ENCODE peak calls at places on chromosomes 7 and 10, in eight cellular contexts. R is K562, Y is ovary, P is stomach, C is suprapubic skin, U is transverse colon, O is A549, H is H1. M is an unnamed sample.

GRCh38 chr7:143392875-143393266 is 11.7 kb downstream of the ZYX start:
- DNase-seq in H (no peak), C (no peak), R (no peak), P (no peak), Y (no peak), O (no peak), U (no peak), M (no peak)

GRCh38 chr10:119398996-119399395 is 143.5 kb downstream of the RGS10 start:
- DNase-seq in U (no peak), P (no peak), O (no peak), Y (no peak), H (no peak), R (no peak), C (no peak), M (no peak)

GRCh38 chr10:69636273-69636575 is 6.2 kb downstream of the FAM241B start:
- DNase-seq in O (no peak), U (no peak), H (no peak), Y (no peak), R (no peak), P (no peak), C (peak), M (no peak)

GRCh38 chr10:113704637-113705343 is 25.1 kb downstream of the CASP7 start:
- DNase-seq in Y (no peak), C (no peak), O (peak), P (no peak), U (no peak), H (no peak), R (peak), M (no peak)

GRCh38 chr7:138350103-138350700 is 109.9 kb upstream of the TRIM24 start:
- DNase-seq in C (no peak), Y (no peak), U (no peak), O (no peak), R (no peak), P (no peak), H (no peak), M (no peak)

GRCh38 chr10:14383266-14383665 is 52.5 kb upstream of the FRMD4A start:
- DNase-seq in P (no peak), U (no peak), Y (no peak), C (no peak), H (no peak), O (no peak), R (no peak), M (no peak)

GRCh38 chr7:18421297-18422004 is 74.1 kb upstream of the HDAC9 start:
- DNase-seq in H (no peak), R (no peak), U (no peak), Y (no peak), P (no peak), C (no peak), O (no peak), M (no peak)

GRCh38 chr10:66591865-66592264 is 334.0 kb upstream of the LRRTM3 start:
- DNase-seq in U (no peak), P (no peak), O (no peak), Y (no peak), H (no peak), C (no peak), R (no peak), M (no peak)

GRCh38 chr10:112826018-112826697 is 123.9 kb upstream of the TCF7L2 start:
- DNase-seq in O (no peak), P (no peak), U (no peak), Y (no peak), R (no peak), C (no peak), H (no peak), M (no peak)

GRCh38 chr7:151599401-151600227 is 79.9 kb upstream of the RHEB start:
- DNase-seq in H (no peak), U (peak), C (peak), Y (peak), R (no peak), P (no peak), O (peak), M (peak)

GRCh38 chr10:48458662-48459048 is 146.2 kb downstream of the ARHGAP22 start:
- DNase-seq in R (no peak), O (no peak), C (peak), P (no peak), Y (no peak), H (no peak), U (no peak), M (no peak)

GRCh38 chr10:100172349-100172748 is 13.5 kb downstream of the ERLIN1 start:
- DNase-seq in H (no peak), C (no peak), O (no peak), U (no peak), P (no peak), Y (no peak), R (no peak), M (no peak)

GRCh38 chr10:12500406-12501303 is 151.3 kb downstream of the CAMK1D start:
- DNase-seq in P (peak), C (peak), O (no peak), R (no peak), U (no peak), Y (peak), H (no peak), M (no peak)

GRCh38 chr7:106178593-106179134 is 66.6 kb upstream of the SYPL1 start:
- DNase-seq in H (no peak), U (no peak), Y (no peak), R (no peak), O (peak), C (no peak), P (peak), M (no peak)

GRCh38 chr7:3399858-3400257 is 98.8 kb downstream of the SDK1 start:
- DNase-seq in H (peak), Y (no peak), P (no peak), O (peak), U (no peak), R (no peak), C (no peak), M (no peak)

GRCh38 chr7:120876922-120877321 is 19.0 kb upstream of the TSPAN12 start:
- DNase-seq in O (no peak), R (no peak), P (no peak), H (no peak), Y (no peak), U (no peak), C (no peak), M (no peak)

GRCh38 chr7:47715631-47716068 is 133.7 kb upstream of the TNS3 start:
- DNase-seq in P (no peak), H (no peak), U (no peak), O (no peak), Y (no peak), C (no peak), R (no peak), M (no peak)

GRCh38 chr10:92354587-92354986 is 63.6 kb downstream of the MARCHF5 start:
- DNase-seq in H (no peak), R (no peak), P (no peak), C (no peak), O (no peak), Y (no peak), U (no peak), M (no peak)

GRCh38 chr10:23099816-23100215 is 4.4 kb downstream of the MSRB2 start:
- DNase-seq in U (no peak), R (no peak), O (no peak), H (no peak), Y (no peak), P (no peak), C (no peak), M (no peak)

GRCh38 chr7:129298268-129298893 is 73.6 kb downstream of the AHCYL2 start:
- DNase-seq in U (peak), C (no peak), R (peak), H (no peak), O (peak), P (peak), Y (peak), M (peak)

GRCh38 chr10:87598700-87599099 is 61.0 kb upstream of the PAPSS2 start:
- DNase-seq in P (no peak), H (no peak), O (no peak), R (no peak), U (no peak), C (no peak), Y (no peak), M (no peak)

GRCh38 chr7:114663502-114663901 is 248.9 kb downstream of the FOXP2 start:
- DNase-seq in Y (no peak), R (no peak), O (peak), C (no peak), U (peak), P (no peak), H (no peak), M (no peak)

GRCh38 chr10:44982114-44982460 is 3.5 kb upstream of the DEPP1 start:
- DNase-seq in R (no peak), U (no peak), O (no peak), C (peak), H (no peak), Y (peak), P (no peak), M (no peak)

GRCh38 chr7:133364959-133365680 is 112.2 kb downstream of the EXOC4 start:
- DNase-seq in U (no peak), Y (no peak), H (no peak), C (no peak), P (no peak), R (no peak), O (no peak), M (no peak)

GRCh38 chr7:92714767-92715166 is 121.6 kb downstream of the CDK6 start:
- DNase-seq in U (no peak), Y (no peak), C (no peak), P (no peak), H (no peak), O (no peak), R (no peak), M (no peak)

GRCh38 chr10:30639946-30640786 is 10.6 kb upstream of the LYZL2 start:
- DNase-seq in U (no peak), O (peak), Y (no peak), H (no peak), P (no peak), C (no peak), R (peak), M (no peak)

GRCh38 chr10:80171248-80171660 is 34.1 kb downstream of the ANXA11 start:
- DNase-seq in P (peak), Y (no peak), C (no peak), U (peak), O (no peak), R (no peak), H (no peak), M (no peak)

GRCh38 chr10:48517911-48518321 is 87.0 kb downstream of the ARHGAP22 start:
- DNase-seq in U (no peak), P (peak), H (no peak), O (no peak), Y (no peak), R (no peak), C (no peak), M (no peak)

GRCh38 chr10:68087338-68088029 is 12.4 kb upstream of the HERC4 start:
- DNase-seq in C (no peak), P (no peak), H (no peak), Y (no peak), U (no peak), R (no peak), O (peak), M (no peak)

GRCh38 chr10:127737563-127738511 is 852 bp downstream of the FOXI2 start:
- DNase-seq in P (no peak), O (no peak), U (no peak), C (no peak), Y (no peak), R (no peak), H (no peak), M (no peak)

GRCh38 chr7:150378115-150378852 is 846 bp upstream of the ZNF775 start:
- DNase-seq in H (peak), U (peak), C (no peak), Y (peak), P (peak), O (peak), R (peak), M (no peak)

GRCh38 chr10:69876286-69876685 is 74.6 kb downstream of the COL13A1 start:
- DNase-seq in Y (no peak), O (no peak), U (no peak), P (no peak), H (no peak), R (no peak), C (no peak), M (no peak)

GRCh38 chr7:107854454-107854853 is 36.5 kb upstream of the DLD start:
- DNase-seq in R (no peak), Y (no peak), H (no peak), C (no peak), O (no peak), U (no peak), P (no peak), M (no peak)

GRCh38 chr7:98434087-98434486 is 33.2 kb upstream of the BAIAP2L1 start:
- DNase-seq in O (no peak), P (no peak), C (no peak), H (no peak), Y (no peak), R (no peak), U (no peak), M (no peak)

GRCh38 chr7:27145884-27146401 is 1.6 kb downstream of the HOXA6 start:
- DNase-seq in C (no peak), P (no peak), H (no peak), U (peak), R (no peak), Y (no peak), O (no peak), M (no peak)

GRCh38 chr7:155980841-155981240 is 168.6 kb upstream of the SHH start:
- DNase-seq in O (no peak), R (no peak), C (peak), P (peak), U (no peak), Y (peak), H (no peak), M (no peak)

GRCh38 chr10:91137822-91138221 is 82.6 kb upstream of the PCGF5 start:
- DNase-seq in P (no peak), C (no peak), O (no peak), R (no peak), Y (no peak), U (no peak), H (no peak), M (no peak)

GRCh38 chr10:22606164-22606614 is 108.2 kb downstream of the PIP4K2A start:
- DNase-seq in Y (no peak), H (no peak), C (no peak), P (no peak), O (no peak), R (no peak), U (peak), M (no peak)

GRCh38 chr10:43055991-43056567 is 20.8 kb upstream of the RET start:
- DNase-seq in Y (peak), R (no peak), O (no peak), H (no peak), U (peak), P (no peak), C (no peak), M (no peak)

DNA sequence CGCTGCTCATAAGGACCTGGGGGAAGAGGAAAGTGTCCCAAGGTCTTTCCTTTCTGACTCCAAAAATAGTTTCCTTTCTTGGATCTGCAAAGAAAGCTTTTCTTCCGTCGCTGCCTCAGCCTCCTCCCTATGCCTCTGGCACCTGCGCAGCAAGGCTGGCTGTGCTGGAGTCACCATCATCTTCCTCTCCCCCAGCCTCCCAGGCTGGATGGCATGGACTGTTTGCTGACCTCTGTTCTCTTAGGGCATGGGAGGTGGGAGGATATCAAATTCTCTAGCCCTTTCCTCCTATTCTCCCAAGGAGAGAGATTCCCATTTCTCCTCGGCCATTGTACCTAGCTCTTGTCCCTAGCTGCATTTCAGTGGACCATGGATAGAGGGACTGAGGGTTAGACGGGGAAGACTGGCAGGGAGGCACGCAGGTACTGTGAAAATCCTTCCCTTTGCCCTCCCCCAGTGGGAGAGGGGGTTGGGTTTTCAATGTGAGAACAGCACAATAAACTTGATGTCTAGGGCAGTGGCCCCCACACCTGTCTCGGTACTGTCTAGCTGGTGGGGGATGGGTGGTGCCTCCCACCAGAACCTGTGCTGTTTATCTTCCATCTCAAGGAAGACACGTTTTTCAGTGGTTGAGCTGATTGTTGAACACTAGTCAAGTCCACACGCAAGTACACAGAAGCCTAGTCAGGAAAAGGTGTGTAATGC is 2.6 kb downstream of the PPP1R35 start:
- DNase-seq in O (no peak), R (no peak), U (no peak), C (no peak), H (no peak), Y (no peak), P (no peak), M (no peak)
- TF ChIP-seq EP300 in O (no peak), R (no peak), U (no peak), C (no peak), H (no peak), Y (no peak), P (no peak), M (no peak)

GRCh38 chr10:78742730-78743615 is 325.8 kb upstream of the ZMIZ1 start:
- DNase-seq in H (no peak), O (no peak), Y (no peak), U (no peak), C (no peak), R (no peak), P (peak), M (peak)

GRCh38 chr10:78747366-78747955 is 321.3 kb upstream of the ZMIZ1 start:
- DNase-seq in H (no peak), R (no peak), P (no peak), Y (no peak), U (no peak), C (no peak), O (no peak), M (no peak)

GRCh38 chr10:78746178-78746763 is 322.5 kb upstream of the ZMIZ1 start:
- DNase-seq in P (no peak), Y (no peak), C (no peak), O (no peak), H (no peak), R (no peak), U (no peak), M (no peak)

GRCh38 chr10:78744521-78745090 is 324.2 kb upstream of the ZMIZ1 start:
- DNase-seq in Y (no peak), C (no peak), H (no peak), O (no peak), R (no peak), U (no peak), P (peak), M (no peak)

DNA sequence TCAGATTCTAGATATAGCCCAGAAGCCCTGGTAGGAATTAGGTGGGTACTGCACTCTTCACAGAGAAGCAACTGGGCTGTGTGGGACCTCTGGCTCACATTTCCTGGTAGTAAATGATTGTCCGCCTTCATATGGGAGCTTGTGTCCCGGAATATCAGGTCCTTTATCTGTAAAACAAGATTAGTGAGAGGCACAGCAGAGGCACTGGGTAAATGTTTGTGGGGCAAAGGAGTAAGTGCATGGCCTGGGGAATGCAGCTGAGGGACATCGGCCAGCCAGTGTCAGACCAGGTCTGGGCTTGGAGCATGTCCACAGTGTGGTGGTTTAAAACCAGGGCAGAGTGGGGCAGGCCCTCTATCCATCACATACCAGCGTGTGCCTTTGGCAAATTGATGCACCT is 323.3 kb upstream of the ZMIZ1 start:
- DNase-seq in O (no peak), C (no peak), R (no peak), U (no peak), P (peak), H (no peak), Y (no peak), M (no peak)
- TF ChIP-seq EP300 in O (no peak), C (no peak), R (no peak), U (no peak), P (no peak), H (no peak), Y (no peak), M (no peak)

GRCh38 chr10:77279207-77279606 is 358.4 kb downstream of the KCNMA1 start:
- DNase-seq in H (no peak), U (no peak), R (no peak), O (no peak), P (no peak), C (no peak), Y (no peak), M (no peak)
- TF ChIP-seq EP300 in H (no peak), U (no peak), R (no peak), O (no peak), P (no peak), C (no peak), Y (no peak), M (no peak)

DNA sequence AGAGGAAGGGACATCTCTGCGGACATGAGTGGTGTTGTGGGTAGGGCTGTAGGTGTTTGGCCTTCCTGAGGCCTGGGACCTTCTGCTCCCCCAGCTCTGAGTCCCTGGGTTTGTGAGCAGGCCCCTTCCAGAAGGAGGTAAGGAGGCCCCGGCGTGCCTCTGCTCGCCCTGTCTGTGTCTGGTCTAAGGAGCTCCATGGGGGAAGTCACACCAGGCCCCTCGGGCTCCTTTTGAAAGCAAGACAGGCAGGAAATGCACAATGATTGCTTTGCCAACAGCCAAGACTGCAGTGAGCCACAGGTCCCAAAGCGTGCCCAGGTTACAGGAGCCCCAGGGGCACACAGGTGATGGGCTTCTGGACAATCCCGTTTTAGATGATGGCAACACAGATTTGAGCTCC is 89.5 kb downstream of the FAM53B start:
- DNase-seq in O (no peak), Y (no peak), C (no peak), U (no peak), P (no peak), R (no peak), H (no peak), M (no peak)
- TF ChIP-seq EP300 in O (no peak), Y (no peak), C (no peak), U (no peak), P (no peak), R (no peak), H (no peak), M (no peak)

GRCh38 chr10:7333995-7334964 is 76.6 kb downstream of the SFMBT2 start:
- DNase-seq in H (no peak), R (no peak), Y (peak), P (no peak), O (no peak), C (no peak), U (no peak), M (no peak)
- TF ChIP-seq EP300 in H (no peak), R (no peak), Y (no peak), P (no peak), O (no peak), C (no peak), U (no peak), M (no peak)

DNA sequence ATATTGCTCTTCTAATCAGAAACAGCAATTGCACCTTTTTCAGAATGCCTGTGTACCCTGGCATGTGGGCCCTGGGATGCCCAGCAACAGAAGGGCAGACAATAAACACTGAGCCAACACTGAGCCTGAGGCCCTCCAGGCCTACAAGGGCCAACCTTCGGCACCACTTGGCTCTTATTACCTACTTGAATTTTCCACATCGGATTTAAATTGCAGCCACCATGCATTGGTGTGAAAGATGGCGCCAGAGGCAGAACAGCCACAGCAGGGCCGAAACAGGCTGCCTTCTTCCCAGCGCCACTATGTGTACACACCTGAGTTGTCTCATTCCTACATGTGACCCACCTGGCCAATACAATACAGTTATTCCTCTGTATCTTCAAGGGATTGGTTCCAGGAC is 51.4 kb upstream of the EZH2 start:
- DNase-seq in Y (no peak), O (no peak), U (no peak), P (no peak), C (no peak), R (no peak), H (no peak), M (no peak)
- TF ChIP-seq EP300 in Y (no peak), O (no peak), U (no peak), P (no peak), C (no peak), R (no peak), H (no peak), M (no peak)

GRCh38 chr10:111338798-111339197 is 262.0 kb downstream of the ADRA2A start:
- DNase-seq in Y (no peak), H (no peak), P (no peak), O (no peak), U (peak), R (no peak), C (no peak), M (no peak)
- TF ChIP-seq EP300 in Y (no peak), H (no peak), P (no peak), O (no peak), U (no peak), R (no peak), C (no peak), M (no peak)

GRCh38 chr10:124864421-124865193 is 63.0 kb downstream of the ABRAXAS2 start:
- DNase-seq in Y (no peak), R (no peak), P (peak), O (no peak), H (no peak), C (no peak), U (peak), M (no peak)
- TF ChIP-seq EP300 in Y (no peak), R (no peak), P (no peak), O (no peak), H (no peak), C (no peak), U (no peak), M (no peak)